ENCODE peak calls at places on chromosomes 4 and X, in eight cellular contexts. W is AG04450, L is body of pancreas, A is keratinocyte, U is A673, Z is astrocyte, K is suprapubic skin, X is sigmoid colon. R is an unnamed sample.
A peak's percentile ranks its signal among the peaks of the same experiment; 100 is the strongest.

GRCh38 chr4:26420903-26421302 is 69.4 kb downstream of the CCKAR start:
- DNase-seq in U (no peak), K (no peak), W (no peak), L (no peak), A (no peak), X (no peak), Z (peak; percentile 51), R (no peak)

GRCh38 chr4:25441519-25442117 is 64.6 kb downstream of the ANAPC4 start:
- DNase-seq in K (no peak), W (peak; percentile 7), X (no peak), Z (peak; percentile 36), A (no peak), L (peak; percentile 64), U (peak; percentile 80), R (peak; percentile 39)

GRCh38 chr4:132386130-132386529 is 763.0 kb upstream of the PCDH10 start:
- DNase-seq in A (no peak), X (no peak), K (no peak), L (no peak), W (no peak), U (no peak), Z (no peak), R (no peak)

GRCh38 chrX:80808854-80809493 is 703 bp downstream of the BRWD3 start:
- DNase-seq in W (no peak), X (peak; percentile 70), K (no peak), L (peak; percentile 24), U (no peak), A (no peak), Z (no peak), R (no peak)

GRCh38 chr4:32133734-32134133 is 1413.6 kb downstream of the PCDH7 start:
- DNase-seq in Z (no peak), K (no peak), A (no peak), W (no peak), L (no peak), X (no peak), U (peak; percentile 26), R (no peak)

GRCh38 chr4:16707874-16708273 is 190.6 kb downstream of the LDB2 start:
- DNase-seq in K (no peak), W (no peak), A (no peak), Z (peak; percentile 95), X (no peak), U (no peak), L (no peak), R (no peak)

GRCh38 chrX:154815274-154815818 is 10.1 kb upstream of the MPP1 start:
- DNase-seq in K (no peak), W (no peak), Z (peak; percentile 72), U (no peak), L (no peak), X (no peak), A (no peak), R (no peak)

GRCh38 chrX:129549124-129549523 is 9.1 kb downstream of the OCRL start:
- DNase-seq in Z (no peak), X (no peak), K (no peak), L (no peak), U (no peak), W (no peak), A (no peak), R (no peak)

GRCh38 chr4:42248986-42249385 is 96.5 kb upstream of the BEND4 start:
- DNase-seq in L (no peak), K (no peak), U (no peak), A (no peak), Z (no peak), X (no peak), W (no peak), R (no peak)

DNA sequence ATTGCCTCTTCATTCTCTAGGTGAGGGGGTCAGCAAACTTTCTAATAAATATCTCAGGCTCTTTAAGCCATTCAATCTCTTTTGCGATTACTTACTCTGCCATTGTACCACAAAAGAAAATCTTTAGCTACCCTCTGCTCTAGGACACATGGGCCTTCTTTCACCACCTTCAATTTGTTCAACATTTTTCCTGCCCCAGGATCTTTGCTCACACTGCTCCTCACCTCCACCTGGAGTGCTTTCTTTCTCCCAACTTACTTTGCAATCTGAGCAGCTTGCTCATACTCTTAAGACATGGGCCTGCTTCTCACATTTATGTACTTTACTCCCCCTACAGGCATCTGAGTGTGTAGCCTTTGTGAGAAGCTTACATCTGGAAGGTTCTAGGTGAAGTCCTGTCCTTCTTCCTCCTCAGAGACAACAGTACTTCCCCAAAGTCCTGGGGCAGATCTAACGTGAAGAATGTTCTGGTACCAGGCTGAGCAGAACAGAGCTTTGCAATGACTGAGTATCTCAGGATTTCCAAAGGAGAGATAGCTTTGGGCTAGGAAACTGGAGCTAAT is 55.0 kb upstream of the PRDM5 start:
- DNase-seq in U (peak; percentile 72), Z (peak; percentile 42), K (no peak), X (no peak), A (peak; percentile 5), W (peak; percentile 33), L (peak; percentile 59), R (peak; percentile 21)
- H3K4me3 ChIP-seq in U (no peak overlapping the region), Z (no peak overlapping the region), K (no peak overlapping the region), X (no peak overlapping the region), A (no peak overlapping the region), W (no peak overlapping the region), L (no peak overlapping the region), R (no peak overlapping the region)

GRCh38 chr4:84493092-84493850 is 5.8 kb downstream of the NKX6-1 start:
- DNase-seq in X (no peak), K (no peak), A (no peak), Z (peak; percentile 27), L (peak; percentile 43), W (no peak), U (no peak), R (no peak)
- H3K27me3 ChIP-seq in X (peaks cover 100% of the 10 kb centered on the region), K (peaks cover 100% of the 10 kb centered on the region), A (peaks cover 93% of the 10 kb centered on the region), Z (peaks cover 74% of the 10 kb centered on the region), L (no peaks in the 10 kb centered on the region), W (peaks cover 81% of the 10 kb centered on the region), U (no peaks in the 10 kb centered on the region), R (peaks cover 82% of the 10 kb centered on the region)

GRCh38 chr4:54840992-54841768 is 183.4 kb downstream of the KIT start:
- DNase-seq in L (no peak), Z (no peak), U (peak; percentile 16), W (no peak), A (no peak), K (no peak), X (no peak), R (no peak)
- TF ChIP-seq CTCF in L (no peak), Z (no peak), U (peak; percentile 30), W (no peak), A (peak; percentile 44), K (no peak), X (no peak), R (peak; percentile 1)

DNA sequence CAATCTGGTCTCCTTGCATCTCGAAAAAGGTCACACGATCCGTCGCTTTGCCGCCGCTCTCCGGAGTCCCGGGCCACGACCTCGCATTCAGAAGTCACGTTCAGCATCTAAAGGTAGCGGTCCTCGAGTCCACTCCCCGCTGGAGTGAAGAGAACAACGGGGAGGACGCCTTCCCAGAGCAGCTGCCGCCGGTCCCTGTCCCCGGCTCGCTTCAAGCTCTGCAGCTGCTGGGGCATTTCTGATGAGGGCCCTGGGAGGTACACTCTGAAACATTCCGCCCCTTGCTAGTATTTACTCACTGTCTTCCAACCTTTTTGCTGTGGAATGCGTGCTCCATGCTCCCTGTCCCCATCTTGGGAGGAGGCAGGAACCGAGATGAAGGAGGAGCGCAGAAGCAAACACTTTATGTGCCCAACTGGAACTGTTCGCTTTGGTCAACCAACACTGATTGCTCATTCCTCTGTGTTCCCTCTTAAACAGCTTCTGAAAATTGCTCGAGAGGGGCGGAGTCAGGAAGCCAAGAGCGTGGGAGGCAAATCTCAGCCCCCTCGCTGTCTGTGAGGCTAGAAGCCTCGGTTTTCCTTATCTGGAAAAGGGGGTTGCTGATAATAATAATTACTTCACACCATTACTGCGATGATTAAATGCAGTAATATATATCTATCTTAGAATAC is 6.4 kb upstream of the VAMP7 start:
- DNase-seq in K (no peak), L (no peak), X (no peak), W (no peak), A (no peak), U (no peak), Z (no peak), R (no peak)
- H3K4me3 ChIP-seq in K (peak overlapping the region; percentile 4), L (no peak overlapping the region), X (no peak overlapping the region), W (peak overlapping the region; percentile 38), A (no peak overlapping the region), U (no peak overlapping the region), Z (peak overlapping the region; percentile 10), R (no peak overlapping the region)

GRCh38 chr4:8866421-8866820 is 5.2 kb downstream of the HMX1 start:
- DNase-seq in U (no peak), L (no peak), X (no peak), Z (no peak), W (no peak), K (no peak), A (no peak), R (no peak)

GRCh38 chr4:8868321-8869001 is 3.2 kb downstream of the HMX1 start:
- DNase-seq in K (no peak), X (no peak), A (no peak), L (no peak), Z (no peak), U (no peak), W (no peak), R (no peak)

GRCh38 chr4:8869002-8869878 is 2.4 kb downstream of the HMX1 start:
- DNase-seq in W (no peak), K (no peak), U (no peak), L (no peak), A (no peak), X (no peak), Z (no peak), R (no peak)

GRCh38 chr4:8866828-8867623 is 4.6 kb downstream of the HMX1 start:
- DNase-seq in U (no peak), W (no peak), Z (no peak), L (no peak), K (no peak), A (no peak), X (no peak), R (no peak)

DNA sequence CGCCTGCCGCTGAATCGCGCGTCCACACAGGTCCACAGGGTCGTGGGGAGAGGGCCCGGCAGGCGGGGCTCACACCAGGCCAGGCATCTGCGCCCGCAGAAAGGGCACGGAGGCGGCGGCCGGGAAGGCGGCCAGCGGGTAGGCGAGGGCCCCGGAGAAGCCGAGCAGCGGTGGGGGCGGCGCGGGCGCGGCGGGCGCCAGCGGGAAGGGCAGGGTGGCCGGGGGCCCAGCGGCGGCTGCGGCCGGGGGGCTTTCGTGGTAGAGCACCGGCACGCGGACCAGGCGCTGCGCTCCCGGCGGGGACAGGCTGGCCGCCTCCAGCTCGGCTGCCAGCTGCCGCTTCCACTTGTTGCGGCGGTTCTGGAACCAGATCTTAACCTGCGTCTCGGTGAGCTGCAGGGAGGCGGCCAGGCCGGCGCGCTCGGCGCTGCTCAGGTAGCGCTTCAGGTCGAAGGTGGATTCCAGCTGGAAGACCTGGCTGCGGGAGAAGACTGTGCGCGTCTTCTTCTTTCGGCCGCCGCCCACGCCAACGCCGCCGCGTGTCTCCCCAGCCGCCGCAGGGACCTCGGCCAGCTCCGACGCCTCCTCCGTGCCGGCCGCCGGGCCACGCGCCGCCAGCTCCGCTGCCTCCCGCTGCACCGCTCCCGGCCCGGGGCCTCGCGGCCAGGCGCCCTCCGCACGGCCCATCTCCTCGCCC is 3.9 kb downstream of the HMX1 start:
- DNase-seq in W (no peak), Z (no peak), U (no peak), X (no peak), A (no peak), L (no peak), K (no peak), R (no peak)
- H3K27me3 ChIP-seq in W (peaks cover 72% of the 10 kb centered on the region), Z (peaks cover 65% of the 10 kb centered on the region), U (peaks cover 95% of the 10 kb centered on the region), X (peaks cover 99% of the 10 kb centered on the region), A (peaks cover 95% of the 10 kb centered on the region), L (no peaks in the 10 kb centered on the region), K (peaks cover 100% of the 10 kb centered on the region), R (peaks cover 90% of the 10 kb centered on the region)

R was measured in kidney epithelial cell.